ENCODE peak calls at places on chromosome X, in four cellular contexts. O is astrocyte, X is adrenal gland, M is GM10248. C is an unnamed sample.

GRCh38 chrX:53312946-53313745 is 31.8 kb upstream of the IQSEC2 start:
- DNase-seq in O (peak; percentile 43), M (peak; percentile 64), X (peak; percentile 54), C (no peak)

GRCh38 chrX:17613979-17614572 is 123.2 kb upstream of the SCML1 start:
- DNase-seq in M (no peak), O (peak; percentile 84), X (peak; percentile 41), C (no peak)

GRCh38 chrX:40127052-40127451 is 29.3 kb upstream of the BCOR start:
- DNase-seq in X (no peak), O (no peak), M (no peak), C (no peak)

GRCh38 chrX:110182865-110183264 is 135.0 kb downstream of the AMMECR1 start:
- DNase-seq in M (no peak), O (no peak), X (no peak), C (no peak)

GRCh38 chrX:100477949-100478348 is 67.9 kb upstream of the PCDH19 start:
- DNase-seq in O (no peak), M (no peak), X (no peak), C (no peak)

GRCh38 chrX:124212622-124213021 is 119.8 kb upstream of the TEX13D start:
- DNase-seq in M (no peak), O (peak; percentile 10), X (no peak), C (no peak)

GRCh38 chrX:15988661-15989603 is 134.3 kb upstream of the AP1S2 start:
- DNase-seq in X (no peak), M (no peak), O (peak; percentile 58), C (peak; percentile 18)

GRCh38 chrX:129783176-129783776 is 3.5 kb downstream of the SASH3 start:
- DNase-seq in O (no peak), X (no peak), M (no peak), C (no peak)

GRCh38 chrX:154049209-154050112 is 29.8 kb upstream of the IRAK1 start:
- DNase-seq in M (no peak), O (no peak), X (no peak), C (no peak)

GRCh38 chrX:2538016-2538415 is 37.2 kb upstream of the DHRSX start:
- DNase-seq in O (no peak), X (no peak), M (no peak), C (no peak)

GRCh38 chrX:18677140-18677834 is 5.4 kb upstream of the RS1 start:
- DNase-seq in M (no peak), O (no peak), X (no peak), C (no peak)

GRCh38 chrX:1086444-1087409 is 125.7 kb downstream of the CRLF2 start:
- DNase-seq in O (no peak), M (no peak), X (no peak), C (no peak)

GRCh38 chrX:103629295-103630170 is 758 bp downstream of the TCEAL1 start:
- DNase-seq in X (peak; percentile 68), O (peak; percentile 57), M (peak; percentile 32), C (peak; percentile 50)

GRCh38 chrX:8033175-8033574 is 106.0 kb upstream of the PNPLA4 start:
- DNase-seq in X (no peak), M (no peak), O (no peak), C (no peak)

GRCh38 chrX:37701588-37701987 is 16.0 kb downstream of the XK start:
- DNase-seq in O (no peak), M (no peak), X (no peak), C (no peak)

GRCh38 chrX:39725928-39726619 is 371.7 kb downstream of the BCOR start:
- DNase-seq in M (no peak), X (no peak), O (peak; percentile 89), C (no peak)

GRCh38 chrX:154539077-154539476 is 7.6 kb downstream of the G6PD start:
- DNase-seq in X (no peak), O (no peak), M (no peak), C (no peak)

GRCh38 chrX:1393871-1394615 is 2.1 kb upstream of the SLC25A6 start:
- DNase-seq in X (peak; percentile 9), O (no peak), M (no peak), C (no peak)

DNA sequence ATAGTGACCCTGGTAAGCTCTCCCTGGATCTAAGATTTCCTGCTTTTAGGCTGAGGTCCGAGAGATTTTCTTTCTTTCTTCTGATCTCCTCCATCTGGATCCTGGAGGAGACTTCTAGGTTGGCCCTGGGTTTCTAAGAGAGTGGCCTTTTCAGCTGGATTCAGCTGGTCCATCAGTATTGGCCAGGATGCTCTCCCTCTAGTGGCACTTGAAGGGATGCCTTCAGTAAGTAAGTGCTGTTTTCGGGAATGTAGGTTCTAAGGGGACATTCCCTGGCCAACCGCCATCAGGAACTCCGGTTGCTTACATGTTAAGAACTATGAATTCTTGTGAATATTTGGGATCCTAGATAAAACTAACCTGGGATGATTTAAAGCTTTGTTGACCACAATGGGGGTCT is 56.9 kb downstream of the SERTM2 start:
- DNase-seq in M (no peak), O (no peak), X (no peak), C (no peak)
- TF ChIP-seq CTCF in M (no peak), O (peak; percentile 15), X (no peak), C (peak; percentile 41)

GRCh38 chrX:51002160-51002632 is 91.7 kb downstream of the BMP15 start:
- DNase-seq in X (peak; percentile 21), M (no peak), O (no peak), C (no peak)

DNA sequence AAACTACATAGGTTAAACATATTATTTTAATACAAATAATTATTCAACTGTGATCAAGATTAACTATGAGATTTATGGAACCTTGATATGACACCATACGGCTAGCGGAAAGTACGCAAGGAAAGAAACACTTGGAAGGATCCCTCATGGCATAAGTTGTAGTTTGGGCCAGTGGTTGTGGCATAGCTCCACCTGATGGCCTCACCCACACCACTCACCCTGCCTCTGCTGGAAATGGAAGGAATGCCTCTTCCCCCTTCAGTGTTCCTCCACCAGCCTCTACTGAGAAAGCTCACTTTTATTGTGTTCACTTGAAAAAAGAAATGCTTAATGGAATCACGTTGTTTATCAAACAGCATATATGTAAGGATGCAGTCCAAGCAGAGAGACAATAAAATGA is 86.4 kb downstream of the BMP15 start:
- DNase-seq in X (no peak), M (no peak), O (no peak), C (no peak)
- TF ChIP-seq CTCF in X (no peak), M (no peak), O (no peak), C (no peak)

GRCh38 chrX:68498044-68498507 is 775 bp upstream of the YIPF6 start:
- DNase-seq in M (no peak), O (no peak), X (no peak), C (no peak)

GRCh38 chrX:68500105-68500504 is 1.3 kb downstream of the YIPF6 start:
- DNase-seq in X (no peak), M (no peak), O (no peak), C (no peak)

GRCh38 chrX:68504237-68504636 is 5.4 kb downstream of the YIPF6 start:
- DNase-seq in O (peak; percentile 77), M (no peak), X (no peak), C (peak; percentile 6)

GRCh38 chrX:68503830-68504229 is 5.0 kb downstream of the YIPF6 start:
- DNase-seq in O (no peak), M (no peak), X (no peak), C (no peak)

DNA sequence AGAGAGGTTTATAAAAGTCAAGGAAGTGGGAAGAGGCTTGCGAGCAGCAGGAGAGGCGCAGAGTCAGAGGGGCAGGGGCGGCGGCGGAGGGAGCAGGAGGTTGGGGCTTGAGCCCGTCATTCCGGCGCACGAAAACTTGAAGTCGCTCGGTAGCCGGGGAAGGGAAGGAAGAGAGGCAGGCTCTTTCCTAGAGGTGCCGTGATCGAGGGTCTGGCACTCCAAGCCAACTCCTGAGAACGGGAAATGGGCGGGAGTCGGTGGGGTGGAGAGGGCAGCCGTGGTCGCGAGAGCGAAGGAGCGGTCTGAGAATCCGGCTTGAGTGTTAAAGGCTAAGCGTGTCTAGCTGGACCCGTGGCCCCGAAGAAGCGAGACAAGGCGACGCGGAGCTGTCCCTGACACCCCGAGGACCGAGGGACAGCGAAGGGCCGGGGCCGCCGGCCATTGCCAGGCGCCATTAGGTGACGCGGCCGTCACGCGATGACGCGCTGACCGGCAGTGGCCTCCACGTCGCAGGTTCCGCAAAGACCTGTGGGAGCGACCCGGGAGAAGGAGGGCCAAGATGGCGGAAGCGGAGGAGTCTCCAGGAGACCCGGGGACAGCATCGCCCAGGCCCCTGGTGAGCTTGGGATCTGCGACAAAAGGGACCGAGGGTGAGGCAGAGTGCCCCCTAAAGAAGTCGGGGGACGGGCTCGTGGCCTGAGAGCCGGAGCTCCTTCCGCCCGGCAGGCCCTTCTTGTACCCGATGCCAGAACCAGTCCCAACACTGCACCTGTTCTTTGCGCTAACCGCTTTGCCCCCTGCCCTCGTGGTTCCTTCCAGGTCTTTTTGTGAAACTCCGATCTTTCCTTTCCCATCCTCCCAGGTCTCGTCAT is at the start of gene YIPF6:
- DNase-seq in X (peak; percentile 77), O (peak; percentile 61), M (peak; percentile 79), C (peak; percentile 80)
- TF ChIP-seq CTCF in X (no peak), O (no peak), M (no peak), C (no peak)

GRCh38 chrX:137353404-137353803 is 212.5 kb upstream of the ZIC3 start:
- DNase-seq in O (no peak), X (no peak), M (no peak), C (no peak)

GRCh38 chrX:137354851-137355250 is 211.1 kb upstream of the ZIC3 start:
- DNase-seq in O (no peak), X (no peak), M (no peak), C (no peak)

DNA sequence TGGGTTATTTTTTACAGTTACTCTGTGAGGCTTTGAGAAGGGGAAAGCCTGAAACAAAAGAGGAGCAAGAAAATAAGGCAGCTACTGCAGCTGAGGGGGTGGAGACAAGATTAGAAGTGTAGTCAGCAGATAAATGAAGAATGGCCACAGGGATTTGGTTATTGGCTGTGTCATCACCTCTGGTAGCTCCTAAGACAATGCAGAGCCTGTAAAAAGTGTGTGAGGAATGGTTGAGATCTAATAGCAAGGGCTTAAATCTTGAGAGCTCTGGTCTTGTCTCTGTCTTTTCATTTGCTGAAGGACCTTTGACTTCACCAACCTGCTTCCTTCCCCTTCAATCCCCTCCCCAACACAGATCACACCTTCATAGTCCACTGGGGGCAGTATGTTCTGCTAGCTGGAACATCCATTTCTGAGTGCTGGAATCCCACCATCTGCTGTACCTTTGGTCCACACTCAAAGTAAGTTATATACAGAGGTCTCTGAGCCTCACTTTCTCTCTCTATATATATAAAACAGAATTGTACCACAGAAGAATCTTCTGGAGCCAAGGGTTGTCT is 213.7 kb upstream of the ZIC3 start:
- DNase-seq in X (no peak), O (no peak), M (no peak), C (no peak)
- TF ChIP-seq CTCF in X (no peak), O (no peak), M (no peak), C (peak; percentile 20)

C was measured in GM06990.